ENCODE peak calls at places on chromosomes 5 and 9, in five cellular contexts. U is stimulated activated CD4-positive, alpha-beta T cell treated with anti-CD3 and anti-CD28 coated beads, Interleukin-1b, Interleukin-23, amount 100 ng/mL, for 1 hour; Z is cardiac fibroblast; O is chondrocyte; M is HT1080. V is an unnamed sample.

GRCh38 chr5:141734501-141735231 is 52.6 kb upstream of the ARAP3 start:
- DNase-seq in O (no peak), Z (peak), U (no peak), M (peak), V (no peak)

GRCh38 chr9:12884736-12885395 is 110.0 kb downstream of the LURAP1L start:
- DNase-seq in O (no peak), U (no peak), Z (peak), M (peak), V (no peak)

GRCh38 chr9:134216449-134216951 is 52.1 kb upstream of the RNU6ATAC start:
- DNase-seq in M (no peak), Z (no peak), O (peak), U (no peak), V (no peak)

GRCh38 chr9:2017459-2018161 is 2.5 kb downstream of the SMARCA2 start:
- DNase-seq in U (peak), M (peak), Z (peak), O (no peak), V (peak)

GRCh38 chr5:155616779-155617392 is 603.3 kb downstream of the KIF4B start:
- DNase-seq in U (no peak), M (peak), Z (peak), O (no peak), V (peak)

GRCh38 chr9:74777136-74777879 is 110.4 kb downstream of the TRPM6 start:
- DNase-seq in U (peak), Z (peak), M (peak), O (no peak), V (peak)

GRCh38 chr9:103941104-103941503 is 153.0 kb upstream of the SMC2 start:
- DNase-seq in U (no peak), M (peak), O (no peak), Z (no peak), V (no peak)

GRCh38 chr9:111922324-111923013 is 25.9 kb downstream of the UGCG start:
- DNase-seq in O (no peak), M (no peak), U (no peak), Z (no peak), V (no peak)

GRCh38 chr5:1522601-1523479 is 920 bp downstream of the LPCAT1 start:
- DNase-seq in O (peak), Z (no peak), M (no peak), U (no peak), V (no peak)

GRCh38 chr5:82526540-82526939 is 248.4 kb upstream of the RPS23 start:
- DNase-seq in O (no peak), M (no peak), Z (no peak), U (no peak), V (no peak)

GRCh38 chr5:122498163-122498562 is 186.1 kb downstream of the SNCAIP start:
- DNase-seq in O (no peak), U (no peak), Z (peak), M (no peak), V (no peak)

GRCh38 chr5:162325143-162325727 is 257.7 kb downstream of the GABRG2 start:
- DNase-seq in U (no peak), Z (no peak), M (no peak), O (no peak), V (no peak)

GRCh38 chr9:138075961-138076649 is 198.5 kb downstream of the CACNA1B start:
- DNase-seq in Z (no peak), M (no peak), U (no peak), O (no peak), V (no peak)

GRCh38 chr5:61048534-61048933 is 103.5 kb downstream of the NDUFAF2 start:
- DNase-seq in M (peak), O (no peak), U (no peak), Z (peak), V (no peak)

GRCh38 chr9:35464056-35465025 is 25.6 kb upstream of the RUSC2 start:
- DNase-seq in U (no peak), Z (peak), O (no peak), M (no peak), V (no peak)

GRCh38 chr5:113447651-113448050 is 12.9 kb upstream of the TSSK1B start:
- DNase-seq in Z (peak), M (peak), O (no peak), U (no peak), V (no peak)

GRCh38 chr5:45205403-45205961 is 396.7 kb downstream of the MRPS30 start:
- DNase-seq in Z (no peak), U (no peak), O (no peak), M (no peak), V (no peak)

GRCh38 chr9:83304686-83305085 is 233.5 kb downstream of the FRMD3 start:
- DNase-seq in O (no peak), U (no peak), Z (peak), M (no peak), V (no peak)

GRCh38 chr9:75139201-75139600 is 50.9 kb downstream of the OSTF1 start:
- DNase-seq in Z (no peak), U (no peak), O (no peak), M (no peak), V (no peak)

GRCh38 chr5:58080573-58080972 is 379.3 kb downstream of the PLK2 start:
- DNase-seq in U (no peak), Z (peak), M (peak), O (no peak), V (peak)

GRCh38 chr5:72255670-72256069 is 64.4 kb downstream of the MRPS27 start:
- DNase-seq in Z (no peak), O (no peak), M (no peak), U (no peak), V (no peak)

GRCh38 chr5:124528838-124529237 is 217.6 kb downstream of the ZNF608 start:
- DNase-seq in O (no peak), U (no peak), M (peak), Z (no peak), V (no peak)

GRCh38 chr5:82911902-82912301 is 165.3 kb downstream of the TMEM167A start:
- DNase-seq in U (no peak), M (peak), O (no peak), Z (no peak), V (no peak)

GRCh38 chr5:127844631-127845030 is 141.4 kb downstream of the CCDC192 start:
- DNase-seq in O (no peak), M (no peak), U (no peak), Z (no peak), V (no peak)

GRCh38 chr5:119009131-119009530 is 20.8 kb upstream of the DTWD2 start:
- DNase-seq in M (no peak), U (no peak), O (no peak), Z (no peak), V (no peak)

GRCh38 chr9:86977205-86977835 is 30.0 kb upstream of the GAS1 start:
- DNase-seq in U (no peak), M (no peak), Z (peak), O (no peak), V (no peak)

GRCh38 chr5:42636946-42637345 is 119.7 kb upstream of the CCDC152 start:
- DNase-seq in M (no peak), O (no peak), U (no peak), Z (no peak), V (no peak)